ENCODE peak calls at places on chromosomes 2 and 18, in six cellular contexts. E is AG09309; N is stimulated activated CD4-positive, alpha-beta T cell treated with anti-CD3 and anti-CD28 coated beads, Interleukin-12 subunit alpha, Interleukin-12 subunit beta, amount 100 ng/mL, for 4 hours; Q is HepG2; Y is GM12865; K is EL. X is an unnamed sample.

GRCh38 chr18:76339246-76339620 is 155.8 kb downstream of the ZNF516 start:
- DNase-seq in E (no peak), N (no peak), Q (no peak), Y (no peak), K (no peak), X (no peak)

GRCh38 chr2:159595410-159596046 is 20.8 kb downstream of the BAZ2B start:
- DNase-seq in E (no peak), N (no peak), Q (no peak), Y (no peak), K (peak), X (no peak)

GRCh38 chr2:72142743-72143440 is 4.8 kb downstream of the CYP26B1 start:
- DNase-seq in E (no peak), N (no peak), Q (no peak), Y (no peak), K (no peak), X (no peak)

GRCh38 chr2:101698419-101699190 is 1.1 kb downstream of the MAP4K4 start:
- DNase-seq in E (no peak), N (no peak), Q (no peak), Y (no peak), K (peak), X (peak)

GRCh38 chr2:101256316-101256715 is 3.6 kb downstream of the CNOT11 start:
- DNase-seq in E (no peak), N (no peak), Q (no peak), Y (no peak), K (no peak), X (no peak)

GRCh38 chr2:181140414-181140813 is 160.0 kb downstream of the UBE2E3 start:
- DNase-seq in E (peak), N (no peak), Q (no peak), Y (no peak), K (no peak), X (no peak)

GRCh38 chr2:22867921-22868320 is 517.1 kb upstream of the KLHL29 start:
- DNase-seq in E (no peak), N (no peak), Q (no peak), Y (no peak), K (no peak), X (no peak)

GRCh38 chr2:239396881-239397681 is 3.7 kb downstream of the HDAC4 start:
- DNase-seq in E (no peak), N (peak), Q (no peak), Y (peak), K (no peak), X (no peak)

GRCh38 chr2:180063494-180063893 is 56.4 kb upstream of the CWC22 start:
- DNase-seq in E (no peak), N (no peak), Q (no peak), Y (no peak), K (no peak), X (no peak)

GRCh38 chr2:96167407-96168013 is 22.3 kb upstream of the DUSP2 start:
- DNase-seq in E (no peak), N (no peak), Q (no peak), Y (no peak), K (no peak), X (no peak)

GRCh38 chr2:12861344-12861942 is 144.7 kb downstream of the TRIB2 start:
- DNase-seq in E (no peak), N (no peak), Q (no peak), Y (no peak), K (peak), X (no peak)

GRCh38 chr2:46841621-46842020 is 74.0 kb downstream of the MCFD2 start:
- DNase-seq in E (no peak), N (no peak), Q (no peak), Y (no peak), K (no peak), X (no peak)

GRCh38 chr18:36628435-36629094 is 200.2 kb downstream of the TPGS2 start:
- DNase-seq in E (peak), N (no peak), Q (peak), Y (no peak), K (peak), X (no peak)

GRCh38 chr18:22551536-22552151 is 133.9 kb upstream of the CTAGE1 start:
- DNase-seq in E (peak), N (no peak), Q (no peak), Y (no peak), K (peak), X (no peak)

GRCh38 chr2:215140166-215140707 is 1.8 kb upstream of the ABCA12 start:
- DNase-seq in E (no peak), N (no peak), Q (no peak), Y (peak), K (peak), X (no peak)